ENCODE peak calls at places on chromosomes 6 and 20, in ten cellular contexts. J is CD8-positive, alpha-beta T cell; I is sigmoid colon; V is pancreas; W is RWPE1; A is progenitor cell of endocrine pancreas; O is right lobe of liver; P is heart left ventricle; X is AG09319; Q is bronchial epithelial cell. L is an unnamed sample.

GRCh38 chr6:22582806-22583205 is 13.4 kb downstream of the HDGFL1 start:
- DNase-seq in J (no peak), I (no peak), V (no peak), W (no peak), A (no peak), O (no peak), P (no peak), X (no peak), Q (no peak), L (no peak)

GRCh38 chr20:32028647-32029372 is 18.6 kb downstream of the CCM2L start:
- DNase-seq in J (no peak), I (no peak), V (no peak), W (no peak), A (peak), O (no peak), P (no peak), X (no peak), Q (no peak), L (no peak)

GRCh38 chr6:43799671-43800623 is 29.9 kb downstream of the VEGFA start:
- DNase-seq in J (no peak), I (no peak), V (no peak), W (no peak), A (no peak), O (no peak), P (no peak), X (no peak), Q (no peak), L (no peak)

GRCh38 chr6:42013134-42013516 is 37.2 kb upstream of the TAF8 start:
- DNase-seq in J (no peak), I (no peak), V (no peak), W (no peak), A (no peak), O (no peak), P (no peak), X (no peak), Q (peak), L (no peak)

GRCh38 chr6:36735110-36735971 is 37.7 kb downstream of the RAB44 start:
- DNase-seq in J (no peak), I (peak), V (peak), W (no peak), A (no peak), O (peak), P (peak), X (peak), Q (peak), L (no peak)

GRCh38 chr6:110949679-110950285 is 8.7 kb upstream of the GTF3C6 start:
- DNase-seq in J (no peak), I (no peak), V (no peak), W (no peak), A (no peak), O (no peak), P (no peak), X (no peak), Q (peak), L (no peak)

GRCh38 chr20:11989018-11989771 is 71.5 kb downstream of the BTBD3 start:
- DNase-seq in J (no peak), I (no peak), V (no peak), W (no peak), A (no peak), O (no peak), P (no peak), X (no peak), Q (no peak), L (no peak)

GRCh38 chr6:12230523-12230922 is 59.6 kb upstream of the EDN1 start:
- DNase-seq in J (no peak), I (no peak), V (no peak), W (no peak), A (no peak), O (no peak), P (no peak), X (no peak), Q (no peak), L (no peak)

GRCh38 chr6:133130863-133131262 is 110.3 kb upstream of the EYA4 start:
- DNase-seq in J (no peak), I (no peak), V (no peak), W (peak), A (no peak), O (no peak), P (peak), X (no peak), Q (peak), L (no peak)

GRCh38 chr6:162119349-162119748 is 608.2 kb downstream of the PRKN start:
- DNase-seq in J (no peak), I (no peak), V (no peak), W (no peak), A (no peak), O (no peak), P (peak), X (no peak), Q (no peak), L (no peak)

GRCh38 chr6:143329323-143329722 is 121.2 kb downstream of the ADAT2 start:
- DNase-seq in J (no peak), I (no peak), V (no peak), W (no peak), A (no peak), O (no peak), P (no peak), X (no peak), Q (peak), L (no peak)

GRCh38 chr20:23668477-23668951 is 20.3 kb downstream of the CST4 start:
- DNase-seq in J (peak), I (peak), V (no peak), W (peak), A (peak), O (no peak), P (peak), X (no peak), Q (peak), L (no peak)

GRCh38 chr6:151482290-151482689 is 11.5 kb upstream of the CCDC170 start:
- DNase-seq in J (no peak), I (no peak), V (no peak), W (no peak), A (no peak), O (no peak), P (no peak), X (no peak), Q (peak), L (no peak)

GRCh38 chr6:105667061-105667460 is 264.2 kb upstream of the PREP start:
- DNase-seq in J (no peak), I (no peak), V (no peak), W (no peak), A (no peak), O (no peak), P (no peak), X (no peak), Q (no peak), L (no peak)

GRCh38 chr6:167122827-167123657 is at the start of gene CCR6:
- DNase-seq in J (no peak), I (no peak), V (no peak), W (no peak), A (no peak), O (no peak), P (no peak), X (no peak), Q (no peak), L (peak)

GRCh38 chr6:33886673-33887144 is 82.9 kb upstream of the MLN start:
- DNase-seq in J (no peak), I (peak), V (no peak), W (peak), A (no peak), O (no peak), P (peak), X (no peak), Q (peak), L (no peak)

GRCh38 chr20:33443006-33443511 is 504 bp downstream of the SNTA1 start:
- DNase-seq in J (no peak), I (peak), V (peak), W (no peak), A (no peak), O (peak), P (peak), X (no peak), Q (no peak), L (no peak)

GRCh38 chr6:32835167-32835893 is 3.2 kb downstream of the TAP2 start:
- DNase-seq in J (no peak), I (no peak), V (no peak), W (no peak), A (no peak), O (no peak), P (no peak), X (no peak), Q (no peak), L (no peak)

DNA sequence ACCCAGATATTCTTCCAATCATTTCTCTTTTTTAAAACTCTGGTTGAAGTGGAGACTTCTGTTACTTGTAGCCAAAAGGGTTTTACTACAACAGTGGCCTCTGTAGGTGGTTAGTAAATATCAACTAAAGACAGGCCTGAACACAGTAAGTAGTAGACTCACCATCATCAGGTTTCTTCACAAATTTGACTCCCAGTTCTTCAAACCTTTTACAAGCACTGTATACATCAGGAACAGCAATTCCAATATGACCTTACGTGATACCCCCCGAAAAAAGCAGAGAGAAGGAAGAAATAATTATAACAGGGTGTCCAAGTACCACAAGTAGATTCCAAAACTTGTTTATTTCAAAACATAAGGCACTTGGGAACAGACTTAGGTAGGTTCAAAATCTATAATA is 21.1 kb downstream of the GLO1 start:
- DNase-seq in J (no peak), I (no peak), V (no peak), W (no peak), A (no peak), O (no peak), P (no peak), X (no peak), Q (no peak), L (no peak)
- TF ChIP-seq CTCF in J (no peak), I (no peak), V (no peak), W (no peak), A (no peak), O (no peak), P (no peak), X (no peak), Q (no peak), L (no peak)

GRCh38 chr20:57938158-57939108 is 228.6 kb upstream of the PMEPA1 start:
- DNase-seq in J (no peak), I (no peak), V (no peak), W (no peak), A (no peak), O (no peak), P (peak), X (no peak), Q (no peak), L (no peak)
- TF ChIP-seq CTCF in J (no peak), I (no peak), V (no peak), W (no peak), A (peak), O (no peak), P (no peak), X (no peak), Q (no peak), L (no peak)

GRCh38 chr6:80006541-80006940 is 2.1 kb downstream of the TTK start:
- DNase-seq in J (no peak), I (no peak), V (no peak), W (no peak), A (no peak), O (no peak), P (no peak), X (no peak), Q (no peak), L (no peak)

GRCh38 chr6:80004199-80005072 is at the start of gene TTK:
- DNase-seq in J (peak), I (peak), V (peak), W (peak), A (peak), O (peak), P (peak), X (peak), Q (peak), L (peak)

GRCh38 chr6:80009531-80009930 is 5.1 kb downstream of the TTK start:
- DNase-seq in J (no peak), I (no peak), V (no peak), W (no peak), A (no peak), O (no peak), P (no peak), X (no peak), Q (no peak), L (no peak)

GRCh38 chr6:80005406-80005805 is 957 bp downstream of the TTK start:
- DNase-seq in J (no peak), I (no peak), V (no peak), W (no peak), A (no peak), O (no peak), P (no peak), X (no peak), Q (no peak), L (no peak)

GRCh38 chr6:80010296-80010695 is 5.8 kb downstream of the TTK start:
- DNase-seq in J (no peak), I (no peak), V (no peak), W (no peak), A (no peak), O (no peak), P (no peak), X (no peak), Q (no peak), L (no peak)
- TF ChIP-seq CTCF in J (no peak), I (no peak), V (no peak), W (no peak), A (no peak), O (no peak), P (no peak), X (no peak), Q (no peak), L (no peak)

GRCh38 chr6:16966821-16967817 is 134.7 kb upstream of the STMND1 start:
- DNase-seq in J (no peak), I (no peak), V (no peak), W (no peak), A (no peak), O (peak), P (no peak), X (no peak), Q (no peak), L (no peak)

GRCh38 chr6:16961577-16961976 is 140.3 kb upstream of the STMND1 start:
- DNase-seq in J (no peak), I (no peak), V (no peak), W (no peak), A (no peak), O (no peak), P (no peak), X (no peak), Q (no peak), L (no peak)

GRCh38 chr6:16959789-16960188 is 142.1 kb upstream of the STMND1 start:
- DNase-seq in J (no peak), I (no peak), V (no peak), W (no peak), A (no peak), O (no peak), P (no peak), X (no peak), Q (no peak), L (no peak)

GRCh38 chr6:16965679-16966078 is 136.2 kb upstream of the STMND1 start:
- DNase-seq in J (no peak), I (no peak), V (no peak), W (peak), A (no peak), O (no peak), P (no peak), X (no peak), Q (no peak), L (no peak)

GRCh38 chr6:16964553-16965499 is 137.0 kb upstream of the STMND1 start:
- DNase-seq in J (peak), I (peak), V (peak), W (peak), A (peak), O (peak), P (peak), X (peak), Q (peak), L (peak)
- TF ChIP-seq CTCF in J (peak), I (peak), V (peak), W (peak), A (peak), O (peak), P (peak), X (peak), Q (peak), L (no peak)

GRCh38 chr6:108250240-108250866 is 10.5 kb downstream of the SNX3 start:
- DNase-seq in J (no peak), I (no peak), V (no peak), W (no peak), A (no peak), O (no peak), P (no peak), X (no peak), Q (peak), L (no peak)
- TF ChIP-seq CTCF in J (no peak), I (no peak), V (no peak), W (no peak), A (peak), O (no peak), P (no peak), X (no peak), Q (no peak), L (no peak)